ENCODE peak calls at places on chromosome 6, in four cellular contexts. One of them, this sample, is unnamed.
A peak's percentile ranks its signal among the peaks of the same experiment; 100 is the strongest.

GRCh38 chr6:54440549-54440948 is 132.3 kb downstream of the TINAG start:
- DNase-seq in foreskin fibroblast: no peak
- DNase-seq in fibroblast of lung: no peak
- DNase-seq in mammary epithelial cell: no peak
- DNase-seq in this sample: no peak

GRCh38 chr6:130143709-130144108 is 79.0 kb downstream of the SAMD3 start:
- DNase-seq in mammary epithelial cell: peak; percentile 57
- DNase-seq in foreskin fibroblast: peak; percentile 63
- DNase-seq in fibroblast of lung: no peak
- DNase-seq in this sample: peak; percentile 42

GRCh38 chr6:167045828-167046580 is 46.8 kb downstream of the CEP43 start:
- DNase-seq in fibroblast of lung: no peak
- DNase-seq in foreskin fibroblast: no peak
- DNase-seq in mammary epithelial cell: no peak
- DNase-seq in this sample: no peak

GRCh38 chr6:149425224-149425623 is 25.2 kb downstream of the SUMO4 start:
- DNase-seq in fibroblast of lung: no peak
- DNase-seq in mammary epithelial cell: no peak
- DNase-seq in foreskin fibroblast: no peak
- DNase-seq in this sample: no peak

GRCh38 chr6:38320817-38321216 is 318.9 kb downstream of the BTBD9 start:
- DNase-seq in mammary epithelial cell: no peak
- DNase-seq in foreskin fibroblast: no peak
- DNase-seq in fibroblast of lung: no peak
- DNase-seq in this sample: no peak

GRCh38 chr6:53441761-53442160 is 93.0 kb upstream of the ELOVL5 start:
- DNase-seq in mammary epithelial cell: no peak
- DNase-seq in foreskin fibroblast: peak; percentile 68
- DNase-seq in fibroblast of lung: peak; percentile 77
- DNase-seq in this sample: peak; percentile 41

GRCh38 chr6:14792118-14792955 is 453.5 kb upstream of the JARID2 start:
- DNase-seq in foreskin fibroblast: peak; percentile 72
- DNase-seq in fibroblast of lung: no peak
- DNase-seq in mammary epithelial cell: no peak
- DNase-seq in this sample: no peak

GRCh38 chr6:158057213-158057987 is 75.7 kb downstream of the SYNJ2 start:
- DNase-seq in mammary epithelial cell: peak; percentile 96
- DNase-seq in fibroblast of lung: peak; percentile 89
- DNase-seq in foreskin fibroblast: peak; percentile 95
- DNase-seq in this sample: peak; percentile 95

GRCh38 chr6:46787871-46788270 is 5.3 kb upstream of the MEP1A start:
- DNase-seq in mammary epithelial cell: no peak
- DNase-seq in foreskin fibroblast: no peak
- DNase-seq in fibroblast of lung: no peak
- DNase-seq in this sample: no peak

GRCh38 chr6:48426636-48427035 is 315.6 kb upstream of the PTCHD4 start:
- DNase-seq in fibroblast of lung: peak; percentile 95
- DNase-seq in mammary epithelial cell: peak; percentile 72
- DNase-seq in foreskin fibroblast: peak; percentile 92
- DNase-seq in this sample: peak; percentile 90

GRCh38 chr6:137024172-137024990 is 20.4 kb downstream of the IL20RA start:
- DNase-seq in mammary epithelial cell: peak; percentile 33
- DNase-seq in fibroblast of lung: no peak
- DNase-seq in foreskin fibroblast: no peak
- DNase-seq in this sample: no peak

DNA sequence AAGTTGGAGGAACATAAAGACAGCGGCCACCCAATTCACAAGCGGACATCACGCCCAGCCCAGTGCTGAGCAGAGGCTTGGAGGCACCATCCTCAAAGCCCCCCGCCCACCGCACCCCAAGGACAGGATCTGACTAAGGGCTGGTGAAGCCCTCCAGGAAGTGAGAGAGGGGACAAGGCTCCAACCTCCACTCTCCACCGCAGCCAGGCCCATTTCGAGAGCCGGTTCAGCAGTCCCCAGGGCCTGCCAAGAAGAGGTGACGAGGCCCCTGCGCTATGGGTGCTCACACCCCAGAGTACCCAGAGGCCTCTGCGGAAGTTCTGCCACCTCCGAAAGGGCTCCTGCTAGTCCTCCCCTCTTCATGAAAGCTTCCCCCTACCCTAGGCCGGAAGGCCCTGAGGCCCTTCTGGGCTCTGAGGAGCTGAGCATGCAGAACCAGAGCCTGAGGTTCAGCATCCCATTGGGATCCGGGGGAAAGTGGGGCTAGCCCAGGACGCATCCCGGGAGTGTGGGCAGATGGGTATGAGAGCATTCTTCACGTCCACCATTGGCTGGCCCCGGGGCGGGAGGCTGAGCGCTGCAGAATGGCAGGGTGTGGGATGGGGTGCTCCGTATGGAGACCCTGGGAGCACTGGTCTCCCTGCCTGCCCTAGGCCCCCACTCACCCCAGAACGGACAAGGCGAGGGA is 2.5 kb downstream of the GRM4 start:
- DNase-seq in fibroblast of lung: no peak
- DNase-seq in mammary epithelial cell: no peak
- DNase-seq in foreskin fibroblast: no peak
- DNase-seq in this sample: no peak
- H3K4me3 ChIP-seq in fibroblast of lung: no peak overlapping the region
- H3K4me3 ChIP-seq in mammary epithelial cell: no peak overlapping the region
- H3K4me3 ChIP-seq in foreskin fibroblast: no peak overlapping the region
- H3K4me3 ChIP-seq in this sample: no peak overlapping the region

GRCh38 chr6:50030777-50031562 is 9.2 kb upstream of the DEFB110 start:
- DNase-seq in fibroblast of lung: peak; percentile 21
- DNase-seq in mammary epithelial cell: peak; percentile 6
- DNase-seq in foreskin fibroblast: no peak
- DNase-seq in this sample: no peak
- TF ChIP-seq CTCF in fibroblast of lung: peak; percentile 48
- TF ChIP-seq CTCF in mammary epithelial cell: peak; percentile 19
- TF ChIP-seq CTCF in foreskin fibroblast: no peak
- TF ChIP-seq CTCF in this sample: peak; percentile 22

GRCh38 chr6:3749991-3750323 is 1.6 kb downstream of the PXDC1 start:
- DNase-seq in mammary epithelial cell: peak; percentile 81
- DNase-seq in fibroblast of lung: peak; percentile 65
- DNase-seq in foreskin fibroblast: peak; percentile 90
- DNase-seq in this sample: peak; percentile 86

GRCh38 chr6:3749390-3749978 is 2.0 kb downstream of the PXDC1 start:
- DNase-seq in fibroblast of lung: no peak
- DNase-seq in foreskin fibroblast: peak; percentile 22
- DNase-seq in mammary epithelial cell: peak; percentile 46
- DNase-seq in this sample: peak; percentile 28

GRCh38 chr6:3751019-3751729 is at the start of gene PXDC1:
- DNase-seq in fibroblast of lung: no peak
- DNase-seq in foreskin fibroblast: peak; percentile 50
- DNase-seq in mammary epithelial cell: peak; percentile 25
- DNase-seq in this sample: no peak

GRCh38 chr6:3751730-3752537 is 421 bp upstream of the PXDC1 start:
- DNase-seq in foreskin fibroblast: peak; percentile 97
- DNase-seq in mammary epithelial cell: peak; percentile 78
- DNase-seq in fibroblast of lung: peak; percentile 89
- DNase-seq in this sample: peak; percentile 94

DNA sequence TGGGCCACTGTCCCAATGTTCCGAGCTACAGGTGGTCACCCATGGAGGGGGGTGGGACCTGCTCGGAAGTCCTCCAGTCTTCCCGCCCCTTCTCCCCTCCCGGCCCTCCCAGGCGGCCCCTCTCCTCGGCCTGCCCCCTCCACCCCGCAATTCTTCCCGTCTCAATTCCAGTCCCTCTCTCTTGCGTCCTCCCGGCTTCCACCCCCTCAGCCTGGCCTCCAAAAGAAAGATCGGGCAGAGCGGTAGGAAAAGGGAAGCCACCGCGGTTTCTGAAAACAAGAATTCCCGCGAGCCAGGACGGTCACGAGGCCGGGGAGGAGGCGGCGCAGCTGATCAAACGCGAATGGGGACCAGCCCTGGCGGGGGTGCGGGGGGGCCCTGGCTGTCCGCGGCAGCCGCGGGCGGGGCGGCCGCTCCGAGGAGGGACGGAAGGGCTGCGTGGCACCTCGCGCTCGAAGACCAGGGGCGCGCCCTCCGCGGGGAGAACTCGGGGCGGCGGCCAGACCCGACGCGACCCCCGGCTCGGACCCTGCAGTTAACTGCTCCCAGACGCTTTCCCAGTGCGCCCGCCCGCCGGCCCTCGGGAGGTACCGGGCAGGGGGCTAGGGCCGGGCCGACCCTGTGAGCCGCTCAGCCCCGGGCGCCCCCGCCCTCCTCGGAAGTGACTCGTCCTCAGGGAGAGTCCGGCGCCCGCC is 1.0 kb downstream of the PXDC1 start:
- DNase-seq in foreskin fibroblast: peak; percentile 93
- DNase-seq in fibroblast of lung: peak; percentile 74
- DNase-seq in mammary epithelial cell: peak; percentile 71
- DNase-seq in this sample: peak; percentile 82
- H3K4me3 ChIP-seq in foreskin fibroblast: peak overlapping the region; percentile 95
- H3K4me3 ChIP-seq in fibroblast of lung: peak overlapping the region; percentile 78
- H3K4me3 ChIP-seq in mammary epithelial cell: peak overlapping the region; percentile 75
- H3K4me3 ChIP-seq in this sample: peak overlapping the region; percentile 76

DNA sequence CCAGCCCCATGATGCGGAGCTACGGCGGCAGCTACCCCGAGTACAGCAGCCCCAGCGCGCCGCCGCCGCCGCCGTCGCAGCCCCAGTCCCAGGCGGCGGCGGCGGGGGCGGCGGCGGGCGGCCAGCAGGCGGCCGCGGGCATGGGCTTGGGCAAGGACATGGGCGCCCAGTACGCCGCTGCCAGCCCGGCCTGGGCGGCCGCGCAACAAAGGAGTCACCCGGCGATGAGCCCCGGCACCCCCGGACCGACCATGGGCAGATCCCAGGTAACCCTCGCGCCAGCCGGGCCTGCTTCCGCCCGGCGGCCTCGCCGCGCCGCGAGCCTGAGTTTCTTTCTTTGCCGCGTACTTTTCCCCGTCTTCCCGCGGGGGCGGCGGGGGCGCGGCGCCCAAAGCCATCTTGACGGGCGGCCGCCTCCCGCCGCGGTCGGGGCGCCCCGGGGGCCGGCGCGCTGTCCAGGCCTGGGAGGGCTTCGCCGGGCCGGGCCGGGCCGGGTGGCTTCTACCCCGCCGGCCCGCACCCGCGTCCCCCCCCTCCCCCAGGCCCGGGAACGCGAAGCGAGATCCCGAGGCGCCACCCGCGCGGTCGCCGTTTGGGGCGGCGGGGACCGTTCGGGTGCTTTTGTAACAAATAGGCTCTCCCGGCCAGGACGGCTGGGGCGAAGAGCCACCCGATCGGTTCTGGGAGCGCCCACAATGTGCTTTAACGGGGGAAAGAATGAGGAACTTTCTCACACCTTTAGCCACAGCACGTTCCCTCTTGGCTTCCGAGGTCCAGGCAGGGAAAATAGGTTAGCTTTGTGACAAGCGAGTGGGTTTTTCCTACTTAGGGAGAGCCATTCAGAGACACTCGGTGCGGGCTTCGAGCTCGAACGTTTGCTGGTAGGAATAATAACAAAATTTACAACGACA is 2.3 kb downstream of the ARID1B start:
- DNase-seq in mammary epithelial cell: peak; percentile 46
- DNase-seq in fibroblast of lung: no peak
- DNase-seq in foreskin fibroblast: peak; percentile 58
- DNase-seq in this sample: no peak
- TF ChIP-seq CTCF in mammary epithelial cell: no peak
- TF ChIP-seq CTCF in fibroblast of lung: no peak
- TF ChIP-seq CTCF in foreskin fibroblast: no peak
- TF ChIP-seq CTCF in this sample: no peak

DNA sequence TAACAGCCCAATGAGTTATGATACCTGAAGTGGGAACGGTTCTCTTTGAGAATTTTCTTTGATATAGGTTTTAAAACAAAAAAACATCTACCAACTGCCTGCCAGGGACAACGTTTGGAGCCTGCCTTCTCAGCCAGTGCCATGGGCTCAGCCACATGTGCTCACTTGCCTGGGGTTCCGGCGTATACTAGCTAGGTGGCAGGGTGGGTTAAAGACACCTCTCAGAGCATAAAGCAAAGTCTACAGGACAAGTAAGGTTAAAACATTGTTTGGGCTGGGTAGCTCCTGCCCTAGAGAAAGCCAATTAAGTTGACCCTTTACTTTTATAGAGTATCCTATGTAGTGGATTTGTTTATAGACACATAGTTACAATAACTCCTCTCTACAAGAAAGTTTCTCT is 38.0 kb upstream of the SCGN start:
- DNase-seq in mammary epithelial cell: no peak
- DNase-seq in fibroblast of lung: no peak
- DNase-seq in foreskin fibroblast: no peak
- DNase-seq in this sample: no peak
- H3K4me3 ChIP-seq in mammary epithelial cell: no peak overlapping the region
- H3K4me3 ChIP-seq in fibroblast of lung: no peak overlapping the region
- H3K4me3 ChIP-seq in foreskin fibroblast: no peak overlapping the region
- H3K4me3 ChIP-seq in this sample: no peak overlapping the region

GRCh38 chr6:159170333-159170672 is 1.1 kb downstream of the FNDC1 start:
- DNase-seq in fibroblast of lung: no peak
- DNase-seq in mammary epithelial cell: no peak
- DNase-seq in foreskin fibroblast: no peak
- DNase-seq in this sample: peak; percentile 55

GRCh38 chr6:159170999-159171712 is 2.0 kb downstream of the FNDC1 start:
- DNase-seq in fibroblast of lung: peak; percentile 60
- DNase-seq in mammary epithelial cell: peak; percentile 14
- DNase-seq in foreskin fibroblast: peak; percentile 87
- DNase-seq in this sample: peak; percentile 80

GRCh38 chr6:159169557-159170332 is 545 bp downstream of the FNDC1 start:
- DNase-seq in fibroblast of lung: peak; percentile 21
- DNase-seq in foreskin fibroblast: peak; percentile 70
- DNase-seq in mammary epithelial cell: peak; percentile 26
- DNase-seq in this sample: peak; percentile 46

GRCh38 chr6:159168536-159169192 is 536 bp upstream of the FNDC1 start:
- DNase-seq in fibroblast of lung: peak; percentile 49
- DNase-seq in mammary epithelial cell: no peak
- DNase-seq in foreskin fibroblast: peak; percentile 79
- DNase-seq in this sample: peak; percentile 31

DNA sequence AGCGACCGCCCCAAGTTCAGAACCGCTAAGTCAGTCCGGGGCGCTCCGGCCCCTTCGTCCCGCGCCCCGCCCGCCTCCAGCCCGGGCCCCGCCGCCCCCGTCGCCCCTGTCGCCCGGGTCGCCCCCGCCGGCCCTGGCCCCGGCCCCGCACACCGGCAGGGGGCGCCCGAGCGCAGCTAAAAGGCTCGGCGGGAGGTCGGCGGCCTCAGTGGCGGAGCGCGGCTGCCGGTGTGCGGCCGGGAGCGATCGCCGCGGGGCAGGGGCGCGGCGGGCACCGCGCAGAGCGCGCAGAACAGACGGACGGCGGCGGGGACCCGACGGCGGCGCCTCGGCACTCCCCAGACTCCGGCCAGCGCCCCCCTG is at the start of gene FNDC1:
- DNase-seq in mammary epithelial cell: no peak
- DNase-seq in fibroblast of lung: no peak
- DNase-seq in foreskin fibroblast: peak; percentile 60
- DNase-seq in this sample: no peak
- TF ChIP-seq CTCF in mammary epithelial cell: peak; percentile 11
- TF ChIP-seq CTCF in fibroblast of lung: no peak
- TF ChIP-seq CTCF in foreskin fibroblast: no peak
- TF ChIP-seq CTCF in this sample: peak; percentile 26

GRCh38 chr6:33593414-33593727 is 13.3 kb upstream of the BAK1 start:
- DNase-seq in mammary epithelial cell: no peak
- DNase-seq in foreskin fibroblast: no peak
- DNase-seq in fibroblast of lung: no peak
- DNase-seq in this sample: no peak
- H3K4me3 ChIP-seq in mammary epithelial cell: no peak overlapping the region
- H3K4me3 ChIP-seq in foreskin fibroblast: no peak overlapping the region
- H3K4me3 ChIP-seq in fibroblast of lung: no peak overlapping the region
- H3K4me3 ChIP-seq in this sample: no peak overlapping the region

DNA sequence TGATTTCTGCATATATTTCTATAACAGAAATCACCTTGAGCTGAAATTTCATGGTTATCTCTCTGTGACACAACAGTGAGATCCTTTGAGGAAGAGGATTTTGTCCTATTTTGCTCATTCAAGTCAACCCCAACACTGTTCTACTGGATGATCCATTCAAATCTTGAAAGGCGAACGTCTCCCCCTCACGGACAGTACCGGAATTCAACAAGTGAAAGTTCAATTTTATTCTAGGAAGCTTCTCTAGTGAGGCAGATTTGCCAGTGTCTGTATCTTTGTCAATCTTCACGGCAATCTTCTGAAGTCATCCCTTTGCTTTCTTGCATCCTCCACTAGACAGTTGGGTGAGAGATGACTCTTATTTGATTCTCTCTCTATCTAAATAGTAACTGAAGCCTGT is 91.7 kb upstream of the PDE7B start:
- DNase-seq in mammary epithelial cell: peak; percentile 1
- DNase-seq in fibroblast of lung: no peak
- DNase-seq in foreskin fibroblast: peak; percentile 14
- DNase-seq in this sample: peak; percentile 35
- TF ChIP-seq CTCF in mammary epithelial cell: no peak
- TF ChIP-seq CTCF in fibroblast of lung: no peak
- TF ChIP-seq CTCF in foreskin fibroblast: peak; percentile 9
- TF ChIP-seq CTCF in this sample: peak; percentile 37